ENCODE peak calls at places on chromosomes 3 and 15, in five cellular contexts. T is A549, Z is IMR-90, N is K562, S is GM12878. G is an unnamed sample.

GRCh38 chr3:53730565-53730964 is 115.7 kb downstream of the CHDH start:
- DNase-seq in S (no peak), N (no peak), Z (no peak), T (no peak), G (peak)

GRCh38 chr15:79341361-79341760 is 30.4 kb downstream of the TMED3 start:
- DNase-seq in N (no peak), T (no peak), Z (no peak), S (no peak), G (no peak)

GRCh38 chr3:42066516-42067181 is 24.5 kb upstream of the TRAK1 start:
- DNase-seq in Z (peak), S (no peak), N (no peak), T (no peak), G (peak)

GRCh38 chr3:169812124-169812843 is 386 bp upstream of the LRRIQ4 start:
- DNase-seq in T (no peak), S (peak), Z (peak), N (no peak), G (peak)

GRCh38 chr15:50248994-50249586 is 16.4 kb downstream of the HDC start:
- DNase-seq in Z (peak), N (no peak), S (no peak), T (no peak), G (no peak)

GRCh38 chr3:23485922-23486321 is 282.8 kb downstream of the UBE2E2 start:
- DNase-seq in S (no peak), N (no peak), Z (no peak), T (no peak), G (no peak)

GRCh38 chr3:118573922-118574321 is 460.7 kb downstream of the IGSF11 start:
- DNase-seq in T (no peak), S (no peak), N (no peak), Z (no peak), G (no peak)

GRCh38 chr15:59420986-59421618 is 16.9 kb upstream of the FAM81A start:
- DNase-seq in T (no peak), S (no peak), N (no peak), Z (peak), G (no peak)

GRCh38 chr15:68208641-68209240 is 3.6 kb upstream of the CALML4 start:
- DNase-seq in T (no peak), S (no peak), Z (no peak), N (no peak), G (no peak)

GRCh38 chr15:41894791-41895463 is 1.1 kb upstream of the SPTBN5 start:
- DNase-seq in Z (peak), T (peak), N (peak), S (peak), G (peak)

GRCh38 chr15:37140531-37141053 is 40.2 kb upstream of the MEIS2 start:
- DNase-seq in Z (peak), N (no peak), S (no peak), T (no peak), G (no peak)

GRCh38 chr3:48685603-48686511 is at the start of gene NCKIPSD:
- DNase-seq in Z (peak), N (peak), S (peak), T (peak), G (peak)

GRCh38 chr15:25710184-25710583 is 152.9 kb downstream of the ATP10A start:
- DNase-seq in S (no peak), Z (no peak), N (peak), T (peak), G (peak)

GRCh38 chr3:24343084-24343783 is 151.4 kb downstream of the THRB start:
- DNase-seq in T (no peak), S (no peak), Z (peak), N (no peak), G (no peak)

GRCh38 chr3:123841476-123842238 is 42.5 kb downstream of the MYLK start:
- DNase-seq in N (no peak), S (no peak), T (no peak), Z (peak), G (no peak)

DNA sequence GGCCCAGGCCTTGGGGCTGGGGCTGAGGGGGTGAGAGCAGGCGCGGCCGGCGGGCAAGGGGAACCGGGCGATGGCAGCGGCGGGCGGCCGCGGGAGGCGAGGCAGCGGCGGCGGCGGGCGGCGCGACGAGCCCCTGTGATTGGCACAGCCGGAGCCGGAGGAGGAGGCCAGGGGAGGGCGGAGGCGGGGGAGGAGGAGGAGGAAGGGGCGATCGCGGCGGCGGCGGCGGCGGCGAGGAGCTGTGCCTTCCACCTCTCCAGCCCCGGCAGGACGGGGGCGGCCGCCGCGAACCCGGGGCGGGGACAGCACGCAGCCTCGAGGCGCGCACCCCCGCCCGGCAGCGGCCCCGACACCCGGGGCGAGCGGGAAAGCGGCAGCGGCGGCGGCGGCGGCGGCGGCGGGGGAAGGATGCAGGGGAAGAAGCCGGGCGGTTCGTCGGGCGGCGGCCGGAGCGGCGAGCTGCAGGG is at the start of gene SLCO3A1:
- DNase-seq in S (no peak), T (peak), Z (peak), N (no peak), G (peak)
- TF ChIP-seq RCOR1 in S (peak), T (no peak), Z (no peak), N (no peak), G (no peak)

GRCh38 chr3:149115114-149115513 is 14.3 kb upstream of the HPS3 start:
- DNase-seq in S (no peak), N (no peak), T (no peak), Z (no peak), G (no peak)

GRCh38 chr3:149114458-149114857 is 15.0 kb upstream of the HPS3 start:
- DNase-seq in N (no peak), Z (no peak), S (no peak), T (no peak), G (no peak)

GRCh38 chr3:149122716-149123578 is 6.5 kb upstream of the HPS3 start:
- DNase-seq in Z (peak), S (no peak), N (no peak), T (no peak), G (no peak)

GRCh38 chr3:149120051-149120972 is 9.1 kb upstream of the HPS3 start:
- DNase-seq in T (peak), N (peak), Z (peak), S (peak), G (peak)
- TF ChIP-seq RCOR1 in T (no peak), N (no peak), Z (no peak), S (no peak), G (no peak)

GRCh38 chr3:100635273-100635701 is 25.9 kb downstream of the ADGRG7 start:
- DNase-seq in Z (no peak), T (no peak), N (no peak), S (no peak), G (no peak)

GRCh38 chr3:100630664-100631063 is 21.3 kb downstream of the ADGRG7 start:
- DNase-seq in S (no peak), T (peak), Z (peak), N (peak), G (no peak)

GRCh38 chr3:100637197-100637631 is 27.8 kb downstream of the ADGRG7 start:
- DNase-seq in N (no peak), S (no peak), T (peak), Z (peak), G (no peak)

GRCh38 chr3:100629728-100630127 is 20.3 kb downstream of the ADGRG7 start:
- DNase-seq in Z (no peak), S (no peak), N (peak), T (no peak), G (no peak)

DNA sequence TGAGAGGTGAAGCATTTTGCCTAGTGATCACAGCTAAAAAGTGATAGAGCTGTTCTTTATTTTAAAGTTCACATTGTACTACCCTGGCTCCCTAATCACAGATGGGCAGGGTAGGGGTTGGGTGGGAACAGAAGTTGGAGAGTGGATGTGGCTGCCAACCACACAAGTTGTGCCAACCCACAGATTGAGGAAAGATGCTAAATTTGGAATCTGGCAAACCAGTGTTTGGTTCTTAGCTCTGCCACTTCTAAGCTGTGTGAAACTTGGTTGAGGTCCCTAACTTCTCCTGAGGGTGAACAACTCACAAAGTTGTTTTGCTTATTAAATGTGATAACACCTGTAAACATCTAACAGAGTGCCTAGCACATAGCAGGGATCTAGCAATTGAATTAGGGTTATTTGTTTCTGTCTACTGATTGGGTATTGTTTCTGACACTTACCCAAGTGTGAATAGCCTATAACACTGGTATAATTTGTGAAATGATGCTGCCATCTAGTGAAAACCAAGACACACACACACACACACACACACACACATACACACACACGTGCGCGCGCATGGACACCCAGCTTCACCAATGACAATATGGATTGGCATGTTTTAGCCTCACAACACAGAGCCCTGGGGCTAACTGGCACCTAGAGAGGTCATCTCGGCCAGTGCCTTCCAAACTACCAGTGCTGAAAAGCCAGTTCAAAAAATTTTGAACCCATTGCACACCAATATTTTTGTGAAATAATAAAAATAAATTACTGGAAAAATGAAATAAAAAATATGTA is 25.3 kb downstream of the ADGRG7 start:
- DNase-seq in Z (peak), S (peak), T (peak), N (peak), G (no peak)
- TF ChIP-seq RCOR1 in Z (no peak), S (no peak), T (no peak), N (no peak), G (no peak)

GRCh38 chr3:105359098-105359762 is 7.5 kb upstream of the ALCAM start:
- DNase-seq in T (no peak), Z (peak), N (no peak), S (no peak), G (no peak)
- TF ChIP-seq RCOR1 in T (no peak), Z (no peak), N (no peak), S (no peak), G (no peak)

GRCh38 chr3:40387001-40387894 is at the start of gene ENTPD3:
- DNase-seq in N (peak), S (no peak), T (no peak), Z (no peak), G (peak)
- TF ChIP-seq RCOR1 in N (no peak), S (no peak), T (no peak), Z (no peak), G (no peak)

GRCh38 chr15:82554351-82554750 is 14.1 kb upstream of the RPS17 start:
- DNase-seq in N (no peak), S (no peak), Z (no peak), T (no peak), G (no peak)
- TF ChIP-seq RCOR1 in N (no peak), S (no peak), Z (no peak), T (no peak), G (no peak)